ENCODE peak calls at places on chromosomes 1 and 21, in ten cellular contexts. M is transverse colon; U is spleen; I is HFF-Myc; N is body of pancreas; K is HAP-1; T is lower lobe of right lung; J is OCI-LY7; V is tibial artery; E is CD8-positive, alpha-beta T cell. F is an unnamed sample.

GRCh38 chr1:210571356-210572334 is 242.9 kb downstream of the HHAT start:
- DNase-seq in M (no peak), U (no peak), I (no peak), N (no peak), K (no peak), T (no peak), J (no peak), V (no peak), E (no peak), F (no peak)

GRCh38 chr1:176691251-176692228 is 228.6 kb downstream of the PAPPA2 start:
- DNase-seq in M (peak; percentile 44), U (no peak), I (peak; percentile 29), N (peak; percentile 64), K (peak; percentile 28), T (no peak), J (peak; percentile 65), V (no peak), E (no peak), F (peak; percentile 61)

GRCh38 chr1:97190326-97190725 is 468.7 kb downstream of the PTBP2 start:
- DNase-seq in M (no peak), U (no peak), I (no peak), N (no peak), K (no peak), T (no peak), J (no peak), V (no peak), E (no peak), F (no peak)

GRCh38 chr1:7528386-7529031 is 242.6 kb upstream of the VAMP3 start:
- DNase-seq in M (no peak), U (peak; percentile 4), I (no peak), N (no peak), K (no peak), T (no peak), J (no peak), V (no peak), E (no peak), F (no peak)

GRCh38 chr1:67338642-67339041 is 31.0 kb downstream of the IL12RB2 start:
- DNase-seq in M (no peak), U (no peak), I (no peak), N (no peak), K (no peak), T (no peak), J (peak; percentile 7), V (no peak), E (no peak), F (no peak)

GRCh38 chr1:82227286-82227685 is 426.6 kb downstream of the ADGRL2 start:
- DNase-seq in M (no peak), U (no peak), I (no peak), N (no peak), K (peak; percentile 49), T (no peak), J (no peak), V (no peak), E (no peak), F (no peak)

GRCh38 chr1:150257624-150258274 is at the start of gene CA14:
- DNase-seq in M (no peak), U (no peak), I (no peak), N (no peak), K (no peak), T (no peak), J (no peak), V (no peak), E (no peak), F (no peak)

GRCh38 chr1:97778718-97779117 is 142.1 kb downstream of the DPYD start:
- DNase-seq in M (no peak), U (no peak), I (no peak), N (no peak), K (no peak), T (no peak), J (no peak), V (no peak), E (no peak), F (no peak)

GRCh38 chr1:9108056-9108665 is 20.7 kb downstream of the GPR157 start:
- DNase-seq in M (no peak), U (no peak), I (no peak), N (no peak), K (no peak), T (no peak), J (no peak), V (no peak), E (no peak), F (no peak)
- H3K4me3 ChIP-seq in M (no peak overlapping the region), U (no peak overlapping the region), I (no peak overlapping the region), N (no peak overlapping the region), K (no peak overlapping the region), T (no peak overlapping the region), J (no peak overlapping the region), V (no peak overlapping the region), E (no peak overlapping the region), F (no peak overlapping the region)

DNA sequence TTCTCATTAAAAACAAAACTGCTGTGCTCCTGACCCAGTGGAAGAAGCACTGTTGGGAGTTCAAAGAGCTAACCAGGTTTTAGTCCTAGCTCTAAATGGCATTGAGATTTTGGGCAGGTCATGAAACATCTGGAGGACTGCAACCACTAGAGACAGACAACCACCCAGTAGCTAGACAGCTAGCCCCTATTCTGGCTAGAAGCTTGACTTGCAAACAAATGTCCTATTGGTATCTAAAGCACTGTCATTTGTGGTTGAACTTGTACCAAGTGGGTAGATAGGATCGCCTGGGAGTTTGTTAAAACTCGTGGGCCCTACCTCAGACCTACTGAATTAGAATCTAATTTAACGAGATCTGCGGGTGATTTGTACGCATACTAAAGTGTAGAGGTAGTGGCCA is 6.9 kb downstream of the RPL11 start:
- DNase-seq in M (no peak), U (no peak), I (no peak), N (no peak), K (no peak), T (no peak), J (no peak), V (no peak), E (no peak), F (no peak)
- H3K4me3 ChIP-seq in M (no peak overlapping the region), U (no peak overlapping the region), I (no peak overlapping the region), N (no peak overlapping the region), K (no peak overlapping the region), T (no peak overlapping the region), J (no peak overlapping the region), V (no peak overlapping the region), E (no peak overlapping the region), F (no peak overlapping the region)

GRCh38 chr21:39085843-39086415 is 97.3 kb downstream of the PSMG1 start:
- DNase-seq in M (no peak), U (no peak), I (no peak), N (no peak), K (no peak), T (no peak), J (no peak), V (no peak), E (no peak), F (no peak)

GRCh38 chr21:39084979-39085729 is 98.1 kb downstream of the PSMG1 start:
- DNase-seq in M (no peak), U (no peak), I (no peak), N (no peak), K (no peak), T (no peak), J (no peak), V (peak; percentile 57), E (no peak), F (no peak)

GRCh38 chr21:39084073-39084472 is 99.2 kb downstream of the PSMG1 start:
- DNase-seq in M (no peak), U (no peak), I (no peak), N (no peak), K (no peak), T (no peak), J (no peak), V (no peak), E (no peak), F (no peak)

GRCh38 chr21:39082656-39083376 is 100.4 kb downstream of the PSMG1 start:
- DNase-seq in M (peak; percentile 41), U (no peak), I (no peak), N (peak; percentile 53), K (no peak), T (no peak), J (peak; percentile 48), V (no peak), E (no peak), F (peak; percentile 55)

DNA sequence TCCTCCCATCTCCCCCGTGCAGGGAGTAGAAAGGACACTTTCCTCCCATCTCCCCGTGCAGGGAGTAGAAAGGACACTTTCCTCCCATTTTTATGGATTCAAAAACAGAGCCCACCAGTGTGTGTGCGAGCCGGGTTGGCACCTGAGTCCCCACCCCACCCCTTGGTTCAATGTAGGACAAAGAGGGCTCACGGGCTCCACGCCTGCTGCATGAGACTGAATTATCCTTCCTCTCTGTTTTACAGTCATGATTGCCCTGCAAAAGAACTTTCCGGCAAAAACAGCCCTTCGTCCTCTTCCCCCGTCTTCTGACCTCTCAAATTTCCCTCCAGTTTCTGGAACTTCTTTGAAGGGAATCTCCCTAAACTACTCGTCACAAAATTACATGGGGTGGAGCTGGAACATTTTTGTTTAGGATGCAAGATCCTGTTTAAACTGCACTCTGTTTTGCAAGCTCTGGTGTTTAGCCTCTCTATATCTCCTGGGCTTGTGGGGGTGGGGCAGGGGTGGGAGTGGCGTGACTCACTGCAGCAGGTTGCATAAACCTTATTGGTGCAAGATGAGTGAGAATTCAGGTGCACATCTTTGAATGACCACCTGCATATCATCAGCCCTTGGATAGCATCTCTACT is 99.8 kb downstream of the PSMG1 start:
- DNase-seq in M (peak; percentile 72), U (no peak), I (no peak), N (no peak), K (no peak), T (peak; percentile 72), J (no peak), V (no peak), E (no peak), F (no peak)
- H3K4me3 ChIP-seq in M (no peak overlapping the region), U (no peak overlapping the region), I (no peak overlapping the region), N (no peak overlapping the region), K (no peak overlapping the region), T (peak overlapping the region; percentile 38), J (no peak overlapping the region), V (no peak overlapping the region), E (no peak overlapping the region), F (no peak overlapping the region)

DNA sequence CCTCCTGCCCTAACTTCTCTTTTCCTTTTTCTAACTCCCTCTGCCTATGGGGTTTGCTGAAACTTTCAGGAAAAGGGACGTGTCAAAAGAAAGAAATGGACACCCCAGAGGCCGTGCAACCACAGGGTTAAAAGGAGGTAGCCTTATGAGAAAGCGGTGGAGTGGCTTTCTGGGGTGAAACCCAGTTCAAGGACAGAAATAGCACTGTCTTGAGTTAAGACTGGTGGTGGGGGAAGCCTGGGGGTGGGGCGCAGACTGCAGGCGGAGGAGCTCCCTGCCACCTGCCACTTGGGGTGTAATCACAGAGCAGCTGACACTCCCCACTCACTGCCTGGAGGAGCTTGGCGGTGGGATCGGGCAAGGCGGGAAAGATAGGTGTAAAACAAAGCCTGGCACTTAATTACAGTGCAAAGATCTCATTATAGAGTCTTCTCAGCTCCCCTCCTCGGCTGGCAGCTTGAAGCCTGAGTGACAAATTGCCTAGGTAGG is 756 bp upstream of the TLR5 start:
- DNase-seq in M (peak; percentile 69), U (peak; percentile 79), I (no peak), N (peak; percentile 31), K (no peak), T (peak; percentile 78), J (no peak), V (no peak), E (peak; percentile 50), F (no peak)
- H3K4me3 ChIP-seq in M (peak overlapping the region; percentile 52), U (no peak overlapping the region), I (no peak overlapping the region), N (no peak overlapping the region), K (no peak overlapping the region), T (peak overlapping the region; percentile 69), J (peak overlapping the region; percentile 67), V (peak overlapping the region; percentile 77), E (peak overlapping the region; percentile 54), F (no peak overlapping the region)